ENCODE peak calls at places on chromosomes 3 and 15, in ten cellular contexts. S is CD4-positive, alpha-beta memory T cell; J is suprapubic skin; C is left ventricle myocardium inferior; Y is cardiac muscle cell; Z is MM.1S; U is CD8-positive, alpha-beta T cell; V is neuronal stem cell; F is GM23338; G is psoas muscle. E is an unnamed sample. For H3K36me3, the result is how much of the 10 kb centered on the place peaks cover.

GRCh38 chr3:11095932-11096265 is 58.4 kb upstream of the HRH1 start:
- DNase-seq in U (no peak), Y (no peak), S (no peak), J (no peak), F (peak), V (no peak), C (no peak), Z (no peak), G (no peak), E (peak)

GRCh38 chr3:52108302-52109232 is 45.7 kb downstream of the POC1A start:
- DNase-seq in S (no peak), Z (no peak), J (no peak), V (no peak), C (peak), F (peak), Y (peak), G (peak), U (no peak), E (no peak)

GRCh38 chr3:51681453-51681852 is 10.4 kb downstream of the TEX264 start:
- DNase-seq in F (no peak), Z (peak), J (no peak), Y (no peak), G (peak), V (no peak), S (peak), U (peak), C (peak), E (no peak)

GRCh38 chr3:39137435-39137936 is 15.9 kb downstream of the CSRNP1 start:
- DNase-seq in F (no peak), Z (no peak), Y (no peak), U (no peak), C (no peak), V (no peak), S (no peak), J (no peak), G (no peak), E (no peak)

GRCh38 chr3:9302425-9303181 is 53.2 kb upstream of the SRGAP3 start:
- DNase-seq in S (peak), U (peak), J (peak), C (peak), Z (peak), G (peak), F (peak), V (peak), Y (peak), E (peak)

GRCh38 chr3:66261318-66261717 is 40.5 kb downstream of the SLC25A26 start:
- DNase-seq in G (no peak), Y (no peak), V (no peak), J (no peak), F (no peak), C (no peak), Z (no peak), U (no peak), S (no peak), E (no peak)

GRCh38 chr15:40087095-40087805 is 21.4 kb downstream of the BMF start:
- DNase-seq in Y (no peak), S (no peak), J (no peak), G (no peak), V (no peak), F (no peak), U (no peak), C (no peak), Z (no peak), E (peak)

GRCh38 chr15:57667171-57667924 is 39.2 kb upstream of the POLR2M start:
- DNase-seq in C (no peak), G (no peak), F (peak), Z (no peak), Y (peak), S (no peak), U (no peak), V (no peak), J (no peak), E (peak)

GRCh38 chr3:187000711-187001151 is 70.4 kb downstream of the ST6GAL1 start:
- DNase-seq in S (no peak), Z (peak), Y (no peak), V (no peak), C (no peak), U (no peak), F (no peak), G (no peak), J (no peak), E (no peak)

GRCh38 chr3:63351159-63352007 is 73.3 kb downstream of the SYNPR start:
- DNase-seq in S (peak), C (no peak), G (no peak), Y (peak), J (no peak), F (peak), Z (peak), V (peak), U (no peak), E (peak)

GRCh38 chr3:111571272-111571671 is 23.9 kb downstream of the ZBED2 start:
- DNase-seq in J (no peak), U (no peak), Y (no peak), Z (no peak), C (no peak), F (no peak), V (no peak), S (no peak), G (no peak), E (no peak)

GRCh38 chr3:42746455-42747450 is 26.3 kb downstream of the CCDC13 start:
- DNase-seq in F (no peak), Y (peak), Z (no peak), G (no peak), U (no peak), S (no peak), J (peak), V (no peak), C (no peak), E (no peak)

GRCh38 chr3:4401441-4401840 is 65.6 kb downstream of the SUMF1 start:
- DNase-seq in G (no peak), J (no peak), F (no peak), U (no peak), Y (no peak), C (no peak), S (no peak), V (no peak), Z (no peak), E (no peak)

GRCh38 chr3:57094011-57094535 is 33.6 kb downstream of the SPATA12 start:
- DNase-seq in V (no peak), F (no peak), Z (no peak), Y (no peak), J (no peak), G (no peak), U (no peak), S (no peak), C (no peak), E (no peak)

GRCh38 chr3:25554376-25554775 is 110.3 kb downstream of the TOP2B start:
- DNase-seq in J (no peak), S (no peak), V (no peak), Y (no peak), Z (no peak), G (no peak), U (no peak), F (no peak), C (no peak), E (no peak)

GRCh38 chr3:108159128-108159527 is 63.1 kb downstream of the IFT57 start:
- DNase-seq in Y (no peak), G (no peak), C (no peak), V (no peak), Z (no peak), F (no peak), J (no peak), S (no peak), U (no peak), E (no peak)

GRCh38 chr3:152471814-152472605 is 203.3 kb downstream of the MBNL1 start:
- DNase-seq in Y (peak), C (peak), G (peak), Z (peak), S (peak), V (peak), U (peak), J (no peak), F (peak), E (peak)

GRCh38 chr15:59413577-59413976 is 24.4 kb upstream of the FAM81A start:
- DNase-seq in Y (no peak), U (no peak), G (no peak), V (no peak), C (no peak), Z (no peak), S (no peak), F (no peak), J (no peak), E (no peak)
- H3K4me3 ChIP-seq in Y (no peak), U (no peak), G (no peak), V (no peak), C (no peak), Z (no peak), S (no peak), F (no peak), J (no peak), E (no peak)

DNA sequence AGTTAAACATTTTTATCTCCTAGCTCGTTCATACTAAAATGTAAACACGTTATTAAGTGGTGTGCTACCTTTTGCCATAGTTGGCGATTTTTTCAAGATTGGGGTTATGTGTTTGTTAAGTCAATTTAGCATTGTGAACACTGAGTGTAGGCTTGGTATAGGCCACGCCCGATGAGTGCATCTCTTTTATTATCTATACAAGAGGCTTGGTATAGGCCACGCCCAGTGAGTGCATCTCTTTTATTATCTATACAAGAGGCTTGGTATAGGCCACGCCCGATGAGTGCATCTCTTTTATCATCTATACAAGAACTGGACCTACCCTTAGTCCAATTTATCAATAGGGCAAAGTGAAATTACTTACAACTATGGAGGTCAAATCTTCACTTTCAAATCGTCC is 70.4 kb downstream of the NIPA2 start:
- DNase-seq in F (no peak), Z (no peak), G (no peak), V (no peak), S (no peak), Y (no peak), J (no peak), U (no peak), C (no peak), E (no peak)
- H3K36me3 ChIP-seq in F (under half), Z (under half), G (half or more), V (under half), S (under half), Y (under half), J (half or more), U (under half), C (half or more), E (under half)

DNA sequence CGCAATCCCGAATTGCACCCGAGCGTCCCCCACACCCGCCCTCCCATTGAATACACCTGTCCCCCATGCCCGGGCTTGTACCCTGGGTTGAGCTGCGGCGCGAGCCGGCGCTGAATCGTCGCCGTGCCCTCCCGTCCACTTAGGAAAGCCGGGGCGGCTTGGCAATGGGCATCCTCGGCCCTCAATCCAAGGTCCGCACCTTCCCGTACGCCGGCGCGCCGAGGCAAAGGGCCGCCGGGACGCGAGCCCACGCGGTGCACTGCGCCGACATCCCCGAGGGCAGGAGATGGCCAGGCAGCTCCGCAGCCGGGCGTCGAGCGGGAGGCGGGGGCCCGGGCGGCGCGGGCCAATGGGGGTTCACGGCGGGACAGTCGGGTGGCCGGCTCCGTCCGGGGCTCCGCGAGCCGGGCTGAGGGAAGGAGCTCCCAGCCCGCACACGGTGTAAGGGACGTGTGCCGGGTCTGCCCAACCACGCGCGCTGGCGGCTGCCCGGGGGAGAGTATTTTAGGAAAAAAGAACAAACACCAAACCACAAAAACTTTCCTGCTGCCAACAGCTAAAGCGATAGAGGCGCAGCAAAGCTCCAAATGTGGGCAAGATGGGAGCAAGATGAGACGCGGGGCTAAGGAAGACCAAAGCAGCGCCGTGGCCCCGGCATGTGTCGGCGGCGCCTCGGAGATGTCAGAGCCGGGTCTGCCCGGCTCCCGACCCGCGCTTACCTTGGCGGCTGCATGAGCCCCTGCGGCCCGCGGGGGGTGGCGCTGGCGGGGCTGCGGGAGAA is 621 bp downstream of the RGMA start:
- DNase-seq in F (peak), C (peak), Y (peak), G (peak), Z (peak), U (no peak), V (peak), S (peak), J (no peak), E (peak)
- H3K4me3 ChIP-seq in F (peak), C (peak), Y (peak), G (peak), Z (peak), U (peak), V (peak), S (peak), J (peak), E (peak)

DNA sequence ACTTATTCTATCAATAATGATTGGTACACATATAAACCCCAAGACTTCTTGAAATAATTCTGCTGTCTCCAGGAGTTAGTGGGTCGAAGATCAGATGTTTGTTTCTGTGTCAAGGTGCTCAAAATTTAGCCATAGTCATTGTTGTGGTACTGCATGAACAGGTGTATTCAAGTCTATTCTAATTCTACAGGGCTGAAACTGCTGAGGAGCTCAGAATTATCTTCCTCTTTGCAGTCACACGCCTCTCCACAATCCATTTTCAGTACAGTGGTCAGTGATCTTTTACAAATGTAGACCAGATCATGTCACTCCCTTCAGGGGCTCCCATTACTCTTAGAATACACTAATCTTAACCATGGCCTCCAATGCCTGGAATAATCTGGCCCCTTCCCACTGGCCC is 527.5 kb downstream of the NTRK3 start:
- DNase-seq in Z (peak), Y (no peak), V (no peak), F (no peak), S (no peak), U (no peak), J (no peak), G (no peak), C (no peak), E (no peak)
- H3K36me3 ChIP-seq in Z (under half), Y (under half), V (under half), F (under half), S (under half), U (under half), J (under half), G (under half), C (under half), E (under half)

GRCh38 chr15:74541494-74542191 is 623 bp downstream of the ARID3B start:
- DNase-seq in Y (peak), S (peak), F (peak), V (peak), G (no peak), U (peak), Z (peak), C (no peak), J (peak), E (peak)

GRCh38 chr15:74540761-74541493 is at the start of gene ARID3B:
- DNase-seq in U (peak), V (peak), Y (peak), Z (peak), S (peak), G (peak), C (peak), F (peak), J (peak), E (peak)

GRCh38 chr15:74543583-74543982 is 2.6 kb downstream of the ARID3B start:
- DNase-seq in C (no peak), V (no peak), G (no peak), Z (peak), J (no peak), U (peak), Y (no peak), F (peak), S (peak), E (no peak)

GRCh38 chr15:74543043-74543422 is 2.0 kb downstream of the ARID3B start:
- DNase-seq in Y (no peak), V (no peak), J (no peak), G (no peak), U (no peak), S (no peak), Z (no peak), C (no peak), F (no peak), E (no peak)

GRCh38 chr15:74542192-74543042 is 1.4 kb downstream of the ARID3B start:
- DNase-seq in U (no peak), C (no peak), J (no peak), G (no peak), F (no peak), S (no peak), V (no peak), Y (no peak), Z (peak), E (no peak)
- H3K4me3 ChIP-seq in U (peak), C (peak), J (peak), G (peak), F (peak), S (peak), V (peak), Y (peak), Z (peak), E (peak)

GRCh38 chr15:48507416-48508065 is 138.0 kb downstream of the FBN1 start:
- DNase-seq in C (no peak), J (no peak), U (no peak), F (peak), Z (peak), Y (peak), V (peak), S (no peak), G (no peak), E (peak)

GRCh38 chr15:48514103-48514817 is 131.2 kb downstream of the FBN1 start:
- DNase-seq in G (no peak), C (no peak), J (no peak), Y (no peak), U (no peak), V (no peak), Z (no peak), S (no peak), F (no peak), E (no peak)

GRCh38 chr15:48516125-48516524 is 129.4 kb downstream of the FBN1 start:
- DNase-seq in G (no peak), Z (no peak), F (no peak), Y (no peak), V (no peak), C (no peak), S (no peak), J (no peak), U (no peak), E (no peak)

GRCh38 chr15:48515497-48515896 is 130.0 kb downstream of the FBN1 start:
- DNase-seq in J (no peak), F (no peak), S (no peak), U (no peak), Z (no peak), G (no peak), Y (no peak), C (no peak), V (no peak), E (no peak)

DNA sequence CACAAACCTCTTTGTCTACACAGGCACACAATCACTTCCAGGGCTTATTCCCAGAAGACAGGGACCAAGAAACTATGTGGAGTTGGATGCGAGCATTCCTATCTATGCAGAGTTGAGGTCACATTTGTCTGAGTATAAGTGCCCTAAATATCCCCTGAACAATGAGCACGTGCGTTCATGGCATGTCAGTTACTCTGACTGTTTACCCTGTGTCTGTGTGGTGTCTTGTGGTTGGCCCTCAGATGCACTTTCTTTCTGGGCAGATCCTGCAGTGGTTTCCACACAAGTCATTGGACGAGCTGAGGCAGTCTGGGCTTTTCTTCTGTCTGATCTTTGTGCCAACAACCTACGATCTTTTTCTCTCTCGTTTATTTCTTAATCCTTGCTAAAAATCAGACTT is 134.5 kb downstream of the FBN1 start:
- DNase-seq in U (no peak), C (no peak), S (no peak), V (no peak), G (no peak), F (no peak), Z (no peak), Y (no peak), J (no peak), E (no peak)
- H3K36me3 ChIP-seq in U (under half), C (under half), S (under half), V (under half), G (under half), F (under half), Z (under half), Y (under half), J (under half), E (under half)

E was measured in H7.